ENCODE peak calls at places on chromosomes 11 and 22, in five cellular contexts. H is NCI-H1417; B is ovary; U is WTC11; Y is activated CD4-positive, alpha-beta T cell treated with anti-CD3 and anti-CD28 coated beads, Interleukin-2, amount 50 U/mL, for 1 hour. F is an unnamed sample.

GRCh38 chr11:75188671-75189070 is 37.8 kb downstream of the SLCO2B1 start:
- DNase-seq in B (no peak), U (no peak), H (no peak), Y (no peak), F (no peak)

GRCh38 chr11:62715150-62716130 is 8.0 kb downstream of the GNG3 start:
- DNase-seq in U (no peak), Y (no peak), B (peak), H (no peak), F (no peak)

GRCh38 chr11:131592734-131593133 is 222.3 kb downstream of the NTM start:
- DNase-seq in Y (no peak), U (no peak), B (no peak), H (peak), F (no peak)

GRCh38 chr11:76686261-76687079 is 15.9 kb upstream of the LRRC32 start:
- DNase-seq in H (no peak), B (no peak), U (no peak), Y (no peak), F (no peak)

GRCh38 chr11:43957571-43957970 is 15.1 kb downstream of the C11orf96 start:
- DNase-seq in B (no peak), H (no peak), U (no peak), Y (no peak), F (no peak)

GRCh38 chr11:3880724-3881123 is 25.3 kb downstream of the STIM1 start:
- DNase-seq in U (no peak), B (no peak), H (no peak), Y (no peak), F (no peak)

GRCh38 chr11:57732661-57733060 is 8.6 kb upstream of the SELENOH start:
- DNase-seq in H (no peak), B (no peak), Y (no peak), U (no peak), F (no peak)

GRCh38 chr22:22710719-22711531 is 66.5 kb downstream of the GGTLC2 start:
- DNase-seq in Y (peak), B (peak), U (peak), H (peak), F (peak)

GRCh38 chr11:5931061-5931460 is 11.0 kb upstream of the OR56A3 start:
- DNase-seq in U (no peak), H (no peak), Y (no peak), B (no peak), F (no peak)

GRCh38 chr11:48170840-48171233 is 45.8 kb upstream of the OR4B1 start:
- DNase-seq in U (no peak), H (no peak), Y (no peak), B (no peak), F (no peak)

GRCh38 chr11:96554236-96554635 is 164.4 kb downstream of the JRKL start:
- DNase-seq in Y (no peak), U (no peak), H (no peak), B (no peak), F (no peak)

GRCh38 chr11:2140411-2141400 is 1.5 kb upstream of the IGF2 start:
- DNase-seq in Y (no peak), U (peak), H (peak), B (no peak), F (no peak)

GRCh38 chr22:16957781-16958180 is 50.2 kb downstream of the GAB4 start:
- DNase-seq in Y (no peak), H (no peak), U (no peak), B (no peak), F (peak)

GRCh38 chr11:109586789-109587188 is 164.8 kb downstream of the C11orf87 start:
- DNase-seq in H (no peak), U (no peak), Y (no peak), B (no peak), F (no peak)

GRCh38 chr11:78202733-78203167 is 14.0 kb downstream of the USP35 start:
- DNase-seq in B (no peak), H (no peak), Y (peak), U (no peak), F (peak)

GRCh38 chr22:19509923-19510322 is 14.3 kb downstream of the CLDN5 start:
- DNase-seq in B (no peak), U (no peak), H (no peak), Y (no peak), F (no peak)

GRCh38 chr11:109668973-109669634 is 247.1 kb downstream of the C11orf87 start:
- DNase-seq in H (no peak), Y (no peak), B (no peak), U (no peak), F (no peak)